ENCODE peak calls at places on chromosomes 6 and 20, in four cellular contexts. W is GM04503; S is activated CD8-positive, alpha-beta T cell treated with anti-CD3 and anti-CD28 coated beads, Interleukin-2, amount 10 ng/mL, durations not matched to agents 7 days and 5 days; D is caudate nucleus. B is an unnamed sample.

GRCh38 chr6:24926639-24927038 is 9.1 kb downstream of the RIPOR2 start:
- DNase-seq in W (no peak), S (peak), D (no peak), B (no peak)

GRCh38 chr6:8940356-8940755 is 505.0 kb upstream of the SLC35B3 start:
- DNase-seq in W (no peak), S (no peak), D (no peak), B (no peak)

GRCh38 chr6:28658475-28659249 is 133.0 kb downstream of the GPX5 start:
- DNase-seq in W (no peak), S (no peak), D (peak), B (peak)

GRCh38 chr6:4115741-4116140 is 19.6 kb downstream of the ECI2 start:
- DNase-seq in W (no peak), S (no peak), D (no peak), B (no peak)

GRCh38 chr6:52549428-52549827 is 27.4 kb downstream of the TRAM2 start:
- DNase-seq in W (no peak), S (no peak), D (no peak), B (no peak)

GRCh38 chr6:25645916-25646315 is 6.1 kb upstream of the SCGN start:
- DNase-seq in W (no peak), S (no peak), D (no peak), B (no peak)

GRCh38 chr6:44183783-44184182 is 25.2 kb downstream of the CAPN11 start:
- DNase-seq in W (no peak), S (no peak), D (no peak), B (no peak)

GRCh38 chr6:135030532-135031178 is 24.0 kb downstream of the HBS1L start:
- DNase-seq in W (no peak), S (no peak), D (no peak), B (no peak)

GRCh38 chr6:170038251-170038650 is 252.6 kb downstream of the DLL1 start:
- DNase-seq in W (no peak), S (no peak), D (no peak), B (no peak)

GRCh38 chr6:7115452-7116223 is 7.9 kb downstream of the RREB1 start:
- DNase-seq in W (no peak), S (no peak), D (no peak), B (no peak)

GRCh38 chr6:101926149-101926925 is 532.8 kb downstream of the GRIK2 start:
- DNase-seq in W (no peak), S (no peak), D (no peak), B (no peak)

GRCh38 chr20:39132093-39132492 is 169.9 kb downstream of the DHX35 start:
- DNase-seq in W (no peak), S (no peak), D (no peak), B (no peak)

GRCh38 chr20:41776450-41776849 is 158.3 kb upstream of the CHD6 start:
- DNase-seq in W (no peak), S (no peak), D (no peak), B (no peak)

GRCh38 chr20:6746901-6747609 is 20.4 kb upstream of the BMP2 start:
- DNase-seq in W (no peak), S (no peak), D (no peak), B (peak)

GRCh38 chr20:45419188-45420091 is 3.5 kb downstream of the PIGT start:
- DNase-seq in W (peak), S (no peak), D (peak), B (peak)

GRCh38 chr6:38271081-38271480 is 368.6 kb downstream of the BTBD9 start:
- DNase-seq in W (no peak), S (no peak), D (no peak), B (no peak)

GRCh38 chr20:24559114-24559513 is 89.7 kb downstream of the SYNDIG1 start:
- DNase-seq in W (no peak), S (no peak), D (no peak), B (no peak)

GRCh38 chr20:9912858-9913434 is 74.1 kb upstream of the PAK5 start:
- DNase-seq in W (peak), S (peak), D (peak), B (no peak)

GRCh38 chr6:147621280-147621679 is 112.8 kb downstream of the SAMD5 start:
- DNase-seq in W (no peak), S (no peak), D (no peak), B (no peak)

B was measured in SJSA1.